ENCODE peak calls at places on chromosomes 6 and 20, in five cellular contexts. O is GM23248, L is DND-41, F is MM.1S, D is PC-3. J is an unnamed sample.

GRCh38 chr6:105326838-105327745 is 75.8 kb downstream of the PREP start:
- DNase-seq in O (peak), L (no peak), F (no peak), D (peak), J (peak)

GRCh38 chr20:58717278-58718091 is 24.9 kb downstream of the NPEPL1 start:
- DNase-seq in O (no peak), L (peak), F (no peak), D (no peak), J (no peak)

GRCh38 chr6:7173843-7174503 is 66.2 kb downstream of the RREB1 start:
- DNase-seq in O (no peak), L (no peak), F (no peak), D (no peak), J (no peak)

GRCh38 chr20:63072231-63072791 is 65.5 kb upstream of the BHLHE23 start:
- DNase-seq in O (no peak), L (no peak), F (no peak), D (no peak), J (no peak)

GRCh38 chr20:13274311-13274965 is 53.4 kb downstream of the ISM1 start:
- DNase-seq in O (no peak), L (no peak), F (no peak), D (no peak), J (no peak)

GRCh38 chr6:36743032-36743431 is 45.4 kb downstream of the RAB44 start:
- DNase-seq in O (no peak), L (no peak), F (no peak), D (no peak), J (no peak)

GRCh38 chr20:43586641-43587040 is 4.1 kb upstream of the IFT52 start:
- DNase-seq in O (no peak), L (no peak), F (no peak), D (no peak), J (no peak)

GRCh38 chr6:134111062-134111677 is 58.7 kb upstream of the SLC2A12 start:
- DNase-seq in O (peak), L (peak), F (peak), D (peak), J (peak)

GRCh38 chr20:48912065-48912464 is 9.4 kb upstream of the ARFGEF2 start:
- DNase-seq in O (no peak), L (no peak), F (peak), D (no peak), J (no peak)

GRCh38 chr20:58553841-58554240 is 38.6 kb upstream of the APCDD1L start:
- DNase-seq in O (peak), L (no peak), F (no peak), D (no peak), J (no peak)

GRCh38 chr6:35973670-35974222 is 50.7 kb downstream of the SLC26A8 start:
- DNase-seq in O (no peak), L (no peak), F (peak), D (peak), J (no peak)

GRCh38 chr6:100346828-100347227 is 117.9 kb downstream of the SIM1 start:
- DNase-seq in O (peak), L (no peak), F (no peak), D (peak), J (peak)

GRCh38 chr6:53737746-53738145 is 57.1 kb upstream of the LRRC1 start:
- DNase-seq in O (no peak), L (no peak), F (no peak), D (peak), J (no peak)

GRCh38 chr20:19460386-19460785 is 247.9 kb downstream of the SLC24A3 start:
- DNase-seq in O (peak), L (no peak), F (no peak), D (peak), J (no peak)

GRCh38 chr20:52313335-52313963 is 121.9 kb upstream of the ZFP64 start:
- DNase-seq in O (peak), L (no peak), F (no peak), D (peak), J (peak)

GRCh38 chr6:54621285-54621684 is 225.3 kb upstream of the FAM83B start:
- DNase-seq in O (peak), L (no peak), F (peak), D (no peak), J (no peak)

GRCh38 chr20:3846378-3846739 is 275 bp upstream of the MAVS start:
- DNase-seq in O (no peak), L (no peak), F (no peak), D (no peak), J (no peak)

GRCh38 chr6:63844287-63844686 is 208.7 kb downstream of the PHF3 start:
- DNase-seq in O (peak), L (no peak), F (no peak), D (no peak), J (peak)

GRCh38 chr6:52330470-52330869 is 31.5 kb upstream of the PAQR8 start:
- DNase-seq in O (no peak), L (no peak), F (no peak), D (no peak), J (no peak)

GRCh38 chr6:31585531-31585930 is 546 bp upstream of the LST1 start:
- DNase-seq in O (peak), L (peak), F (peak), D (peak), J (no peak)

GRCh38 chr20:64102647-64103354 is 4.6 kb downstream of the NPBWR2 start:
- DNase-seq in O (no peak), L (no peak), F (no peak), D (no peak), J (no peak)

GRCh38 chr6:11428895-11429294 is 108.7 kb upstream of the TMEM170B start:
- DNase-seq in O (peak), L (no peak), F (no peak), D (peak), J (no peak)

GRCh38 chr6:134175532-134176282 is 123.3 kb upstream of the SLC2A12 start:
- DNase-seq in O (peak), L (no peak), F (peak), D (peak), J (peak)

GRCh38 chr6:85641916-85642773 is 541 bp downstream of the SYNCRIP start:
- DNase-seq in O (peak), L (peak), F (peak), D (peak), J (peak)

GRCh38 chr6:90296346-90297123 is at the start of gene BACH2:
- DNase-seq in O (peak), L (peak), F (peak), D (peak), J (peak)

GRCh38 chr6:49541936-49542335 is 8.5 kb upstream of the C6orf141 start:
- DNase-seq in O (no peak), L (no peak), F (no peak), D (peak), J (peak)

GRCh38 chr6:22194188-22194921 is 102.5 kb downstream of the PRL start:
- DNase-seq in O (peak), L (no peak), F (no peak), D (no peak), J (peak)

GRCh38 chr20:46739441-46740213 is 30.2 kb downstream of the SLC2A10 start:
- DNase-seq in O (peak), L (no peak), F (no peak), D (peak), J (peak)

GRCh38 chr20:9025643-9026042 is 43.2 kb upstream of the PLCB4 start:
- DNase-seq in O (peak), L (no peak), F (no peak), D (peak), J (peak)

GRCh38 chr6:90217621-90218496 is 78.8 kb downstream of the BACH2 start:
- DNase-seq in O (no peak), L (peak), F (no peak), D (no peak), J (no peak)

GRCh38 chr20:12072945-12073245 is 155.2 kb downstream of the BTBD3 start:
- DNase-seq in O (no peak), L (no peak), F (no peak), D (no peak), J (no peak)
- H3K4me2 ChIP-seq in O (no peak), L (no peak), F (no peak), D (no peak), J (no peak)

GRCh38 chr20:44745122-44745521 is 543 bp upstream of the KCNK15 start:
- DNase-seq in O (no peak), L (no peak), F (no peak), D (no peak), J (no peak)

GRCh38 chr20:44745560-44746366 is at the start of gene KCNK15:
- DNase-seq in O (peak), L (no peak), F (no peak), D (peak), J (peak)

GRCh38 chr20:44748005-44748370 is 2.3 kb downstream of the KCNK15 start:
- DNase-seq in O (peak), L (no peak), F (no peak), D (peak), J (no peak)

GRCh38 chr20:44746367-44747165 is 901 bp downstream of the KCNK15 start:
- DNase-seq in O (peak), L (no peak), F (no peak), D (no peak), J (no peak)

GRCh38 chr20:44747166-44748004 is 1.7 kb downstream of the KCNK15 start:
- DNase-seq in O (peak), L (peak), F (peak), D (peak), J (peak)
- TF ChIP-seq EZH2 in O (no peak), L (no peak), F (no peak), D (no peak), J (no peak)

GRCh38 chr6:168133186-168133585 is 54.2 kb upstream of the FRMD1 start:
- DNase-seq in O (peak), L (no peak), F (no peak), D (no peak), J (no peak)
- H3K4me2 ChIP-seq in O (peak), L (no peak), F (no peak), D (no peak), J (no peak)

GRCh38 chr6:146028250-146028789 is 542 bp upstream of the GRM1 start:
- DNase-seq in O (peak), L (peak), F (peak), D (peak), J (peak)
- TF ChIP-seq EZH2 in O (no peak), L (no peak), F (no peak), D (no peak), J (no peak)

GRCh38 chr6:65943548-65943947 is 236.5 kb upstream of the EYS start:
- DNase-seq in O (no peak), L (no peak), F (no peak), D (no peak), J (no peak)
- H3K4me2 ChIP-seq in O (no peak), L (no peak), F (no peak), D (no peak), J (no peak)

GRCh38 chr6:43993881-43994523 is 133.2 kb downstream of the MRPL14 start:
- DNase-seq in O (no peak), L (no peak), F (no peak), D (peak), J (no peak)
- TF ChIP-seq EZH2 in O (no peak), L (no peak), F (no peak), D (no peak), J (no peak)

GRCh38 chr6:27474172-27474465 is 1.2 kb upstream of the ZNF184 start:
- DNase-seq in O (no peak), L (no peak), F (no peak), D (no peak), J (no peak)
- H3K4me2 ChIP-seq in O (no peak), L (peak), F (no peak), D (peak), J (no peak)

GRCh38 chr6:30130887-30131862 is 4.8 kb upstream of the TRIM40 start:
- DNase-seq in O (peak), L (peak), F (peak), D (peak), J (peak)

GRCh38 chr6:30127238-30128093 is 8.5 kb upstream of the TRIM40 start:
- DNase-seq in O (peak), L (no peak), F (no peak), D (no peak), J (no peak)

GRCh38 chr6:30131947-30132497 is 3.9 kb upstream of the TRIM40 start:
- DNase-seq in O (no peak), L (no peak), F (no peak), D (no peak), J (no peak)

GRCh38 chr6:30129818-30130679 is 5.9 kb upstream of the TRIM40 start:
- DNase-seq in O (no peak), L (no peak), F (no peak), D (peak), J (no peak)

GRCh38 chr6:30129270-30129669 is 6.7 kb upstream of the TRIM40 start:
- DNase-seq in O (no peak), L (no peak), F (no peak), D (no peak), J (no peak)
- TF ChIP-seq EZH2 in O (no peak), L (no peak), F (no peak), D (no peak), J (no peak)

DNA sequence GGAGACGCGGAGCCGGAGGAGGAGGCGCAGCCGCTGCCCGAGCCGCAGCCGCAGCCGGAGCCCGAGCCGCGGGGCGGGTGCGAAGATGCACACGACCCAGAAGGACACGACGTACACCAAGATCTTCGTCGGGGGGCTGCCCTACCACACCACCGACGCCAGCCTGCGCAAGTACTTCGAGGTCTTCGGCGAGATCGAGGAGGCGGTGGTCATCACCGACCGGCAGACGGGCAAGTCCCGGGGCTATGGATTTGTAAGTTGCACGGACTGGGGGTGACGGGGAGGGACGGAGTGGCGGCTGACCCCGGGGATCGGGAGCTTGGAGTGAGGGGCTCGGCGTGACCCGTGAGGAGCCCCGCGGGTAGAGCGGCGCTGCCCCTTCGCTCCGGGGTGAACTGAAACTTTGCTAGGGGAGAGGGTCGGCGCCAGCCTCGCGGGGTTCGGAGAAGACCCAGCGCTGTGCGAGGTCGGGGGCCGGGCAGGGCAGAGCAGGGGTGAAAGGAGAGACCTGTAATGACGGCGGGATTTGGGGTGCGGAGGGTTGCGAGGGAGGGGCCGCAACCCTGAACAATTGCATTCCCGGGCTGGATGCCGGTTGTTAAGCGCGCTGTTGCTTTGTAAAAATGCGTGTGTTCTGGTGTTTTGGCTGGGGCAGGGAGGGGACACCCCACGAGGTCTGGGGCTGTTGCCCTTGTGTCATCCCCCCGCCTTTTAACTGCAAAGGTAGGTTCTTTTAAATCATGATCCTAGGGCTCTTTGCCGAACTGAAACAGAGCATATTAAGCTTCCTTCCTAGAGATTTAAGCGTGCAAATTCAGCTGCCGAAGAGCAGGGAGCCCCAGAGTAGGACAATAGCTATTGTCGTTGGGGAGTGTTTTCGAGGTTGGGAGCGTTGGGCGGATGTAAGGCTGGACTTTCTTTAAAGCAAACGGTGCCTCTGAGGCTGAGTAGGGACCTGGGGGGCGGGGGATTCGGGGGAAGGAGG is 628 bp downstream of the RBM24 start:
- DNase-seq in O (peak), L (no peak), F (no peak), D (no peak), J (no peak)
- H3K4me2 ChIP-seq in O (peak), L (no peak), F (peak), D (peak), J (peak)

GRCh38 chr6:3231213-3232016 is 4.0 kb upstream of the TUBB2B start:
- DNase-seq in O (peak), L (no peak), F (no peak), D (peak), J (peak)
- TF ChIP-seq EZH2 in O (no peak), L (no peak), F (no peak), D (no peak), J (no peak)

J was measured in mammary epithelial cell.